ENCODE peak calls at places on chromosomes 11 and 22, in seven cellular contexts. E is effector memory CD4-positive, alpha-beta T cell; J is HCEC 1CT; F is NCI-H748 treated with DMSO at 0.1 percent for 48 hours; Z is stimulated activated CD8-positive, alpha-beta memory T cell treated with anti-CD3 and anti-CD28 coated beads, Interleukin-7, amount 100 ng/mL, for 1 hour; D is CD4-positive, CD25-positive, alpha-beta regulatory T cell; V is HT1080. P is an unnamed sample.

GRCh38 chr11:2139691-2140337 is 625 bp upstream of the IGF2 start:
- DNase-seq in E (no peak), J (no peak), F (no peak), Z (no peak), D (no peak), V (no peak), P (peak; percentile 43)

GRCh38 chr22:43707650-43708049 is 104.5 kb downstream of the EFCAB6 start:
- DNase-seq in E (no peak), J (no peak), F (no peak), Z (no peak), D (no peak), V (peak; percentile 7), P (peak; percentile 0)

GRCh38 chr11:662689-663274 is 25.7 kb downstream of the DRD4 start:
- DNase-seq in E (peak; percentile 18), J (peak; percentile 54), F (peak; percentile 10), Z (no peak), D (peak; percentile 12), V (peak; percentile 49), P (peak; percentile 46)

GRCh38 chr22:19962246-19962908 is 20.8 kb upstream of the TXNRD2 start:
- DNase-seq in E (no peak), J (peak; percentile 66), F (no peak), Z (no peak), D (peak; percentile 24), V (peak; percentile 78), P (peak; percentile 73)

GRCh38 chr11:134025086-134025437 is 43.8 kb upstream of the JAM3 start:
- DNase-seq in E (no peak), J (no peak), F (no peak), Z (no peak), D (no peak), V (no peak), P (no peak)

GRCh38 chr22:19568337-19569311 is 44.4 kb upstream of the CLDN5 start:
- DNase-seq in E (no peak), J (peak; percentile 85), F (no peak), Z (no peak), D (no peak), V (peak; percentile 76), P (peak; percentile 91)

GRCh38 chr22:29762263-29762662 is 4.5 kb downstream of the ZMAT5 start:
- DNase-seq in E (no peak), J (no peak), F (peak; percentile 30), Z (no peak), D (no peak), V (no peak), P (no peak)

GRCh38 chr11:12160680-12161079 is 50.3 kb downstream of the MICAL2 start:
- DNase-seq in E (no peak), J (peak; percentile 41), F (no peak), Z (no peak), D (no peak), V (no peak), P (no peak)

GRCh38 chr11:78038697-78039313 is 15.7 kb upstream of the KCTD14 start:
- DNase-seq in E (no peak), J (no peak), F (no peak), Z (no peak), D (no peak), V (no peak), P (no peak)

GRCh38 chr22:27241430-27242110 is 560.0 kb downstream of the MN1 start:
- DNase-seq in E (no peak), J (no peak), F (no peak), Z (no peak), D (no peak), V (no peak), P (no peak)

GRCh38 chr11:78110830-78111229 is 28.6 kb downstream of the ALG8 start:
- DNase-seq in E (no peak), J (peak; percentile 49), F (no peak), Z (no peak), D (no peak), V (no peak), P (peak; percentile 32)

GRCh38 chr11:118789501-118790356 is 1.2 kb downstream of the DDX6 start:
- DNase-seq in E (peak; percentile 3), J (peak; percentile 30), F (no peak), Z (no peak), D (peak; percentile 36), V (peak; percentile 4), P (no peak)

GRCh38 chr22:37109242-37109917 is at the start of gene TMPRSS6:
- DNase-seq in E (no peak), J (no peak), F (no peak), Z (no peak), D (no peak), V (no peak), P (no peak)

GRCh38 chr22:26671317-26672059 is 14.1 kb downstream of the MIAT start:
- DNase-seq in E (peak; percentile 62), J (no peak), F (no peak), Z (no peak), D (peak; percentile 56), V (no peak), P (no peak)

GRCh38 chr11:112785717-112786116 is 175.5 kb upstream of the NCAM1 start:
- DNase-seq in E (no peak), J (peak; percentile 24), F (no peak), Z (no peak), D (no peak), V (peak; percentile 31), P (peak; percentile 22)

GRCh38 chr11:123384116-123384515 is 46.0 kb upstream of the GRAMD1B start:
- DNase-seq in E (no peak), J (no peak), F (no peak), Z (no peak), D (no peak), V (no peak), P (no peak)

GRCh38 chr22:49735411-49736311 is 92.0 kb downstream of the BRD1 start:
- DNase-seq in E (no peak), J (no peak), F (no peak), Z (no peak), D (no peak), V (no peak), P (peak; percentile 17)

GRCh38 chr11:131908316-131908715 is 537.9 kb downstream of the NTM start:
- DNase-seq in E (no peak), J (no peak), F (no peak), Z (no peak), D (no peak), V (no peak), P (no peak)

GRCh38 chr11:128522063-128522942 is 65.1 kb downstream of the ETS1 start:
- DNase-seq in E (peak; percentile 83), J (peak; percentile 99), F (peak; percentile 59), Z (peak; percentile 73), D (peak; percentile 81), V (peak; percentile 99), P (peak; percentile 100)

GRCh38 chr11:95045791-95046190 is 3.4 kb upstream of the KDM4F start:
- DNase-seq in E (no peak), J (no peak), F (no peak), Z (no peak), D (no peak), V (no peak), P (no peak)

GRCh38 chr11:111719379-111719778 is 46.8 kb downstream of the PPP2R1B start:
- DNase-seq in E (no peak), J (peak; percentile 41), F (no peak), Z (no peak), D (no peak), V (peak; percentile 32), P (peak; percentile 33)

GRCh38 chr11:100681064-100681502 is 6.0 kb upstream of the ARHGAP42 start:
- DNase-seq in E (no peak), J (peak; percentile 25), F (peak; percentile 70), Z (no peak), D (no peak), V (peak; percentile 74), P (peak; percentile 8)

GRCh38 chr11:81986556-81987161 is 747.0 kb downstream of the FAM181B start:
- DNase-seq in E (no peak), J (no peak), F (no peak), Z (no peak), D (no peak), V (no peak), P (no peak)

P was measured in foreskin fibroblast.